ENCODE peak calls at places on chromosomes 12 and 14, in five cellular contexts. R, D, G, L and Z are unnamed samples.

GRCh38 chr14:95460647-95461478 is 55.6 kb downstream of the SYNE3 start:
- DNase-seq in R (no peak), D (peak), G (no peak), L (peak), Z (no peak)

GRCh38 chr14:35470775-35471174 is 63.2 kb upstream of the INSM2 start:
- DNase-seq in R (no peak), D (peak), G (no peak), L (no peak), Z (no peak)

GRCh38 chr12:121325922-121326396 is 26.3 kb downstream of the ANAPC5 start:
- DNase-seq in R (no peak), D (no peak), G (no peak), L (no peak), Z (no peak)

GRCh38 chr12:88419794-88420193 is 160.5 kb downstream of the KITLG start:
- DNase-seq in R (no peak), D (peak), G (no peak), L (no peak), Z (no peak)

GRCh38 chr12:110556705-110557104 is 26.4 kb downstream of the PPTC7 start:
- DNase-seq in R (no peak), D (no peak), G (no peak), L (no peak), Z (no peak)

GRCh38 chr12:53984901-53985357 is at the start of gene HOXC10:
- DNase-seq in R (peak), D (peak), G (peak), L (peak), Z (peak)

GRCh38 chr12:95215925-95216324 is 1.3 kb downstream of the FGD6 start:
- DNase-seq in R (no peak), D (peak), G (no peak), L (no peak), Z (peak)

GRCh38 chr12:54683388-54683787 is 35.2 kb upstream of the DCD start:
- DNase-seq in R (no peak), D (no peak), G (no peak), L (no peak), Z (no peak)

GRCh38 chr12:464484-465267 is 4.9 kb downstream of the B4GALNT3 start:
- DNase-seq in R (no peak), D (peak), G (no peak), L (no peak), Z (no peak)

GRCh38 chr12:118103231-118103600 is 595 bp downstream of the VSIG10 start:
- DNase-seq in R (no peak), D (peak), G (no peak), L (no peak), Z (no peak)

GRCh38 chr12:130948136-130948535 is 5.6 kb upstream of the ADGRD1 start:
- DNase-seq in R (no peak), D (no peak), G (no peak), L (no peak), Z (no peak)

GRCh38 chr14:67857778-67858350 is 38.3 kb downstream of the RAD51B start:
- DNase-seq in R (no peak), D (no peak), G (no peak), L (no peak), Z (no peak)

GRCh38 chr12:2902287-2902880 is 11.7 kb downstream of the TULP3 start:
- DNase-seq in R (no peak), D (peak), G (no peak), L (peak), Z (no peak)

GRCh38 chr12:56413392-56413791 is 35.8 kb downstream of the TIMELESS start:
- DNase-seq in R (no peak), D (no peak), G (no peak), L (no peak), Z (no peak)

GRCh38 chr12:65634626-65635331 is 189.5 kb upstream of the HMGA2 start:
- DNase-seq in R (no peak), D (peak), G (no peak), L (peak), Z (no peak)

GRCh38 chr12:131147894-131148293 is 194.2 kb downstream of the ADGRD1 start:
- DNase-seq in R (no peak), D (no peak), G (no peak), L (no peak), Z (no peak)

GRCh38 chr12:52070243-52070925 is 606 bp downstream of the ATG101 start:
- DNase-seq in R (no peak), D (no peak), G (no peak), L (no peak), Z (no peak)

GRCh38 chr14:86404425-86404824 is 874.5 kb downstream of the FLRT2 start:
- DNase-seq in R (no peak), D (no peak), G (no peak), L (no peak), Z (no peak)

GRCh38 chr14:103104654-103105511 is 10.4 kb downstream of the EXOC3L4 start:
- DNase-seq in R (no peak), D (peak), G (peak), L (peak), Z (peak)

GRCh38 chr12:24118675-24119074 is 169.2 kb upstream of the SOX5 start:
- DNase-seq in R (no peak), D (no peak), G (no peak), L (no peak), Z (no peak)

GRCh38 chr12:89351489-89352241 is 636 bp downstream of the DUSP6 start:
- DNase-seq in R (no peak), D (peak), G (peak), L (peak), Z (peak)

GRCh38 chr12:115444336-115444735 is 760.4 kb upstream of the TBX3 start:
- DNase-seq in R (no peak), D (no peak), G (no peak), L (no peak), Z (no peak)

GRCh38 chr12:40098406-40099145 is 7.3 kb downstream of the SLC2A13 start:
- DNase-seq in R (no peak), D (no peak), G (no peak), L (no peak), Z (no peak)

GRCh38 chr12:130031571-130032189 is 127.9 kb upstream of the TMEM132D start:
- DNase-seq in R (peak), D (no peak), G (peak), L (peak), Z (peak)

DNA sequence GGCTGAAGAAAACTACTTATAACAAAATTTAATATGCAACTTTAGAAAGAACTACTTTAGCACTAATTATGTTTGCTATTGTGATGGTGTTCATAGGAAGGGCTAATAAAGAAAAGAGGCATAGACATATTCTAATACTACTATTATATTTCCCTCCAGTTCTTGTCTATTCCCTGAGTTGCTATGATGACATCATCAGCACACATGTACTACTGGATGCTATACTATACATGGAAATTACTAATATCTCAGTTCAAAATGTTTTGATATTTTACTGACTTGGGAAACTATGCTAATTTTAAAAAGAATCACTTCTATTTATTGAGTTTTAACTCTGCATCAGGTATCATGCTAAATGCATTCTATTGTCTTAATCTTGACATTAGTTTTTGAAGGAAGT is 101.6 kb downstream of the EPS8 start:
- DNase-seq in R (no peak), D (no peak), G (no peak), L (no peak), Z (no peak)
- H3K27ac ChIP-seq in R (peak), D (no peak), G (no peak), L (peak), Z (no peak)

GRCh38 chr12:124470806-124471205 is 96.6 kb downstream of the NCOR2 start:
- DNase-seq in R (no peak), D (no peak), G (no peak), L (no peak), Z (no peak)
- H3K27ac ChIP-seq in R (no peak), D (no peak), G (no peak), L (no peak), Z (no peak)

GRCh38 chr12:66756631-66757030 is 77.8 kb upstream of the GRIP1 start:
- DNase-seq in R (no peak), D (no peak), G (no peak), L (no peak), Z (no peak)
- H3K27ac ChIP-seq in R (no peak), D (no peak), G (no peak), L (no peak), Z (no peak)

DNA sequence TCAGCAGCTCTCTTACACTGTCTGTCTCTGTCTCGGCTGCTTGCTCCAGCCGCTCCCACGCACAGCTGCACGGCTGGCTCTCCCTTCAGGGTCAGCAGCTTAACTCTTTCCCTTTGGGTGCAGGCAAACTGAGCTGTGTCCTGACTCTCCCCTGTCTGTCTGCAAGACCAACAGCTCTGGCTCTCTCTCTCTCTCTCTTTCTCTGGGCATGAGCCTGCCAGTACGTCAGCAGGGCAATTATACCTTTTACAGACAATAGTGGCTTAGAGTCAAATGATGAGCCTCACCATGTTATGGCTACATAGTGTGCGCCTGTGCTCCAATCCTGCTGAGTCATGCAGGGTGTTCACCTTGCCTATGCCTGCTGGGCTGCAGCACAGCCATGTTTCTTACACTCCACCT is 120.5 kb upstream of the DDHD1 start:
- DNase-seq in R (no peak), D (no peak), G (no peak), L (no peak), Z (peak)
- H3K27ac ChIP-seq in R (no peak), D (no peak), G (no peak), L (no peak), Z (no peak)

GRCh38 chr14:21040370-21040925 is 1.7 kb upstream of the RNASE7 start:
- DNase-seq in R (no peak), D (no peak), G (no peak), L (no peak), Z (no peak)

GRCh38 chr14:21042918-21043317 is 756 bp downstream of the RNASE7 start:
- DNase-seq in R (no peak), D (no peak), G (no peak), L (no peak), Z (no peak)

GRCh38 chr14:21039585-21040369 is 2.4 kb upstream of the RNASE7 start:
- DNase-seq in R (no peak), D (peak), G (peak), L (peak), Z (peak)

GRCh38 chr14:21043387-21044105 is 1.4 kb downstream of the RNASE7 start:
- DNase-seq in R (no peak), D (no peak), G (no peak), L (no peak), Z (no peak)

GRCh38 chr14:21041676-21042433 is at the start of gene RNASE7:
- DNase-seq in R (no peak), D (peak), G (no peak), L (no peak), Z (no peak)
- H3K27ac ChIP-seq in R (no peak), D (no peak), G (no peak), L (no peak), Z (no peak)

DNA sequence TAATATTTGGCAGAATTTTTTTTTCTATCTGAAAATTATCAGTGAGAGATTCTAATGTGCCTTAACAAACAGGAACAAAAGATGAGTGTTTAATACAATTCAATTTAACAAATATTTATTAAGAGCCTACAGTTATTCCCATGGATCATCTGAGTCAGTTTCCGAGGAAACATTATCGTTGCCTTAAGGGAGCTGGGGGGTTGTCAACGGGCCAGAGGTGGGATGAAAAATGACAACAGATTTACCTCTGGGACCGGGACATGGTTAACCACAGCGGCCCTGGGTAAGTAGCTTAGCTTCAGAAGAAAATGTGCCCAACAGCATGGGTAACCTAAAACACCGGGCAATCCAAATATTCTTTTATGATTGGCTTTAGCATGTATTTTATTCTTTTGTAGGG is 113.6 kb downstream of the DAD1 start:
- DNase-seq in R (no peak), D (no peak), G (no peak), L (no peak), Z (peak)
- H3K27ac ChIP-seq in R (no peak), D (no peak), G (no peak), L (no peak), Z (peak)

DNA sequence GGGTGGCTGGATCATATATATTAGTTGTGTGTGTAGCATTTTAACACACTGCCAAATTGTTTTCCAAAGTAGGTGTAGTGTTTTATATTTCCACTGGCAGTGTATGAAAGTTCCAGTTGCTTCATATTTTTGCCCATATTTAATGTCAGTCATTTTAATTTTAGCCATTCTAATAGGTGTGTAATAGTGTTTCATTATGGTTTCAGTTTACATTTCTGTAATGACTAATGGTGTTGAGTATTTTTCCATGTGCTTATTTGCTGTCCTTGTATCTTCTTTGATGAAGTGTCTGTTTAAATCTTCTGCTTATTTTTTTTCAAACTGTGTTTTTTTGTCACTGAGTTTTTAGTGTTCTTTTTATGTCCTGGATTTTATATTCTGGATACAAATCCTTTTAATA is 8.7 kb downstream of the TBC1D15 start:
- DNase-seq in R (no peak), D (no peak), G (no peak), L (no peak), Z (no peak)
- H3K27ac ChIP-seq in R (no peak), D (no peak), G (no peak), L (no peak), Z (no peak)